ENCODE peak calls at places on chromosomes 4 and X, in eight cellular contexts. X is fibroblast of gingiva; T is activated gamma-delta T cell treated with Interleukin-2 at 50 U/mL for 16 hours; B is fibroblast of the conjunctiva; L is iris pigment epithelial cell; A is stimulated activated CD8-positive, alpha-beta memory T cell treated with anti-CD3 and anti-CD28 coated beads, Interleukin-2, amount 100 ng/mL, for 1 hour; J is effector memory CD4-positive, alpha-beta T cell; V is posterior cingulate gyrus. M is an unnamed sample.

GRCh38 chr4:39305902-39306677 is 60.1 kb downstream of the RFC1 start:
- DNase-seq in X (no peak), T (no peak), B (no peak), L (peak; percentile 56), A (no peak), J (no peak), V (no peak), M (peak; percentile 20)

GRCh38 chrX:63743596-63743995 is 41.4 kb downstream of the ARHGEF9 start:
- DNase-seq in X (no peak), T (no peak), B (no peak), L (no peak), A (no peak), J (no peak), V (no peak), M (no peak)

GRCh38 chr4:155569960-155570515 is 96.6 kb upstream of the GUCY1A1 start:
- DNase-seq in X (peak; percentile 86), T (no peak), B (no peak), L (peak; percentile 48), A (no peak), J (no peak), V (no peak), M (no peak)

GRCh38 chr4:76361689-76362412 is 55.3 kb downstream of the STBD1 start:
- DNase-seq in X (no peak), T (no peak), B (no peak), L (no peak), A (no peak), J (no peak), V (no peak), M (no peak)

GRCh38 chr4:70838972-70839536 is 636 bp downstream of the GRSF1 start:
- DNase-seq in X (peak; percentile 49), T (peak; percentile 56), B (no peak), L (peak; percentile 70), A (peak; percentile 33), J (peak; percentile 42), V (peak; percentile 93), M (peak; percentile 59)

GRCh38 chrX:108199691-108200090 is 108.1 kb downstream of the ATG4A start:
- DNase-seq in X (peak; percentile 14), T (no peak), B (no peak), L (peak; percentile 40), A (no peak), J (no peak), V (no peak), M (peak; percentile 62)

GRCh38 chrX:136250191-136251041 is 784 bp downstream of the MAP7D3 start:
- DNase-seq in X (peak; percentile 14), T (peak; percentile 6), B (no peak), L (peak; percentile 40), A (peak; percentile 8), J (no peak), V (no peak), M (peak; percentile 46)

GRCh38 chr4:154078504-154079350 is 289.8 kb upstream of the SFRP2 start:
- DNase-seq in X (no peak), T (no peak), B (no peak), L (no peak), A (no peak), J (no peak), V (no peak), M (no peak)

GRCh38 chr4:172514011-172514410 is 654.6 kb upstream of the GALNT7 start:
- DNase-seq in X (no peak), T (no peak), B (no peak), L (no peak), A (no peak), J (no peak), V (no peak), M (peak; percentile 23)

GRCh38 chr4:5463936-5464650 is 244.3 kb downstream of the EVC2 start:
- DNase-seq in X (no peak), T (no peak), B (no peak), L (no peak), A (no peak), J (no peak), V (peak; percentile 57), M (no peak)

GRCh38 chr4:6332042-6332668 is 62.5 kb downstream of the WFS1 start:
- DNase-seq in X (no peak), T (peak; percentile 16), B (no peak), L (peak; percentile 11), A (no peak), J (no peak), V (peak; percentile 86), M (peak; percentile 50)

GRCh38 chr4:169335331-169335730 is 64.6 kb upstream of the SH3RF1 start:
- DNase-seq in X (no peak), T (no peak), B (no peak), L (peak; percentile 34), A (no peak), J (no peak), V (no peak), M (peak; percentile 35)

GRCh38 chrX:153735274-153735673 is 10.6 kb downstream of the ABCD1 start:
- DNase-seq in X (no peak), T (no peak), B (no peak), L (peak; percentile 9), A (no peak), J (no peak), V (no peak), M (peak; percentile 8)

GRCh38 chr4:93313207-93313606 is 515.3 kb upstream of the ATOH1 start:
- DNase-seq in X (peak; percentile 4), T (no peak), B (no peak), L (peak; percentile 15), A (no peak), J (no peak), V (no peak), M (peak; percentile 47)

GRCh38 chrX:39149761-39150160 is 348.5 kb downstream of the MID1IP1 start:
- DNase-seq in X (peak; percentile 42), T (peak; percentile 46), B (peak; percentile 30), L (peak; percentile 24), A (peak; percentile 26), J (peak; percentile 10), V (peak; percentile 93), M (peak; percentile 50)

M was measured in choroid plexus epithelial cell.